ENCODE peak calls at places on chromosomes 2 and 18, in six cellular contexts. X is gastrocnemius medialis, K is breast epithelium, U is H54, Q is body of pancreas, O is adrenal gland. G is an unnamed sample.

GRCh38 chr18:9380571-9381390 is 46.2 kb downstream of the TWSG1 start:
- DNase-seq in K (no peak), U (no peak), Q (no peak), O (no peak), X (no peak), G (no peak)

GRCh38 chr2:96315400-96316071 is 9.6 kb upstream of the ITPRIPL1 start:
- DNase-seq in K (no peak), U (no peak), X (no peak), O (no peak), Q (no peak), G (no peak)

GRCh38 chr2:53632126-53632460 is 135.5 kb upstream of the CHAC2 start:
- DNase-seq in X (no peak), U (no peak), Q (no peak), O (no peak), K (no peak), G (no peak)

GRCh38 chr2:23324281-23324680 is 60.7 kb upstream of the KLHL29 start:
- DNase-seq in K (no peak), O (no peak), X (no peak), U (no peak), Q (no peak), G (no peak)

GRCh38 chr2:217959723-217960122 is 43.1 kb downstream of the TNS1 start:
- DNase-seq in O (peak), U (no peak), X (no peak), Q (no peak), K (peak), G (no peak)

GRCh38 chr2:239348563-239349447 is 52.0 kb downstream of the HDAC4 start:
- DNase-seq in Q (no peak), K (no peak), O (no peak), U (no peak), X (peak), G (no peak)

GRCh38 chr2:62407838-62408589 is 98.0 kb downstream of the TMEM17 start:
- DNase-seq in K (no peak), Q (no peak), X (peak), O (no peak), U (no peak), G (no peak)

GRCh38 chr18:56065101-56065500 is 477.1 kb upstream of the TCF4 start:
- DNase-seq in Q (no peak), X (no peak), U (no peak), O (no peak), K (no peak), G (no peak)

GRCh38 chr2:225452677-225453076 is 53.2 kb downstream of the NYAP2 start:
- DNase-seq in K (no peak), U (no peak), Q (no peak), O (no peak), X (no peak), G (no peak)

GRCh38 chr2:29014331-29014730 is 33.2 kb downstream of the TOGARAM2 start:
- DNase-seq in X (peak), O (no peak), K (no peak), U (no peak), Q (no peak), G (no peak)

GRCh38 chr2:121187351-121187921 is 97.6 kb downstream of the TFCP2L1 start:
- DNase-seq in O (no peak), U (no peak), K (no peak), Q (no peak), X (peak), G (no peak)

GRCh38 chr18:75612491-75612890 is 185.0 kb upstream of the SMIM21 start:
- DNase-seq in K (no peak), U (no peak), Q (no peak), O (no peak), X (no peak), G (no peak)

GRCh38 chr2:130768191-130768855 is 13.0 kb downstream of the AMER3 start:
- DNase-seq in O (no peak), K (no peak), Q (no peak), U (peak), X (no peak), G (no peak)

GRCh38 chr18:58337688-58338087 is 291.2 kb downstream of the ALPK2 start:
- DNase-seq in U (no peak), Q (no peak), X (no peak), O (peak), K (no peak), G (no peak)

GRCh38 chr2:222271854-222272253 is 26.9 kb downstream of the PAX3 start:
- DNase-seq in X (no peak), Q (no peak), O (no peak), K (no peak), U (no peak), G (no peak)

GRCh38 chr2:162258686-162259085 is 15.4 kb upstream of the FAP start:
- DNase-seq in X (no peak), U (no peak), Q (no peak), K (no peak), O (no peak), G (no peak)

GRCh38 chr2:144505245-144505801 is 14.6 kb downstream of the ZEB2 start:
- DNase-seq in Q (no peak), O (no peak), X (no peak), K (no peak), U (no peak), G (peak)

GRCh38 chr18:58605027-58606020 is 23.6 kb downstream of the ALPK2 start:
- DNase-seq in Q (no peak), K (no peak), O (no peak), U (no peak), X (no peak), G (no peak)

GRCh38 chr2:241611062-241611461 is 25.9 kb downstream of the THAP4 start:
- DNase-seq in O (no peak), Q (no peak), U (no peak), K (no peak), X (no peak), G (no peak)

GRCh38 chr2:241608881-241609280 is 28.1 kb downstream of the THAP4 start:
- DNase-seq in O (no peak), K (no peak), Q (no peak), X (no peak), U (no peak), G (no peak)

GRCh38 chr2:241607162-241607885 is 29.6 kb downstream of the THAP4 start:
- DNase-seq in K (no peak), Q (no peak), O (no peak), X (no peak), U (no peak), G (no peak)

GRCh38 chr2:241612156-241613017 is 24.6 kb downstream of the THAP4 start:
- DNase-seq in Q (no peak), X (no peak), U (no peak), O (no peak), K (no peak), G (no peak)

GRCh38 chr2:241609859-241610793 is 26.8 kb downstream of the THAP4 start:
- DNase-seq in U (peak), O (peak), Q (peak), K (peak), X (peak), G (peak)
- TF ChIP-seq POLR2A in U (peak), O (no peak), Q (peak), K (no peak), X (peak), G (no peak)

DNA sequence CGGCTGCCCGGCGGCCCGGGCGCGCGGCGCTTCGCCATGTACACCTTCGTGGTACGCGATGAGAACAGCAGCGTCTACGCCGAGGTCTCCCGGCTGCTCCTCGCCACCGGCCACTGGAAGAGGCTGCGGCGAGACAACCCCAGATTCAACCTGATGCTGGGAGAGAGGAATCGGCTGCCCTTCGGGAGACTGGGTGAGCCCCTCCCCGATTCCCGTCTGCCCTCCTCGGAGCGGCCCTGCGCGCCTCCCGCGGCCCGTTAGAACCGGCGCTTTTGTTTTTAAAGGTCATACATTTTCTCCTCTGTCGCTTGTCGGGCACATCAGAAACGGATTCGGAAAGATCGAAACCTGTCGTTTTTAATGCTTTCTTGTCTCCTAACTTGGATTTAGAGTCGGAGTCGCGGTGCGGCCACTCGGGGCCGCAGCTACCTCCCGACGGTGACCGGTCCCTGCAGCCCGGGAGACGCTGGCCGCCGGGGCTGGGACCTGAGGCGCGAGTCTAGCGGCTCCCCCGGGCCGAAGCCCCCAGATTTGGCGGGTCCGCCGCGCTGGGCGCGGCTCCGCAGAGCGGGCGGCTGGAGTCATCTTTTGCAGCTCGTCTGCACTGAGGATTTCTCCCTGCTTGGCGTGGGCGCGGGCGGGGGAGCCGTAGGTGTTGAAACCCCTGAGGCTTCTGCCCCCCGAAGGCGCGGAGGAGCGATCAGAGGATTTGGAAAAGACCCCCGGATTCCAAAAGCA is 522 bp downstream of the TTL start:
- DNase-seq in Q (peak), K (no peak), U (peak), O (peak), X (no peak), G (peak)
- TF ChIP-seq POLR2A in Q (no peak), K (no peak), U (no peak), O (no peak), X (no peak), G (no peak)

GRCh38 chr2:85584354-85584856 is at the start of gene VAMP5:
- DNase-seq in O (peak), K (no peak), U (no peak), X (no peak), Q (no peak), G (peak)
- TF ChIP-seq POLR2A in O (peak), K (no peak), U (peak), X (no peak), Q (peak), G (no peak)

GRCh38 chr18:62523255-62523588 is 397 bp downstream of the ZCCHC2 start:
- DNase-seq in Q (no peak), O (no peak), U (no peak), X (no peak), K (no peak), G (no peak)

GRCh38 chr18:62525611-62526010 is 2.8 kb downstream of the ZCCHC2 start:
- DNase-seq in X (no peak), O (no peak), Q (no peak), K (no peak), U (no peak), G (peak)

GRCh38 chr18:62524443-62525200 is 1.8 kb downstream of the ZCCHC2 start:
- DNase-seq in K (peak), X (peak), U (no peak), O (peak), Q (peak), G (peak)

GRCh38 chr18:62523631-62524442 is 1.0 kb downstream of the ZCCHC2 start:
- DNase-seq in O (peak), U (no peak), X (peak), Q (peak), K (peak), G (peak)

GRCh38 chr18:62526098-62527025 is 3.5 kb downstream of the ZCCHC2 start:
- DNase-seq in K (no peak), Q (peak), U (peak), O (peak), X (peak), G (peak)
- TF ChIP-seq POLR2A in K (peak), Q (peak), U (peak), O (peak), X (peak), G (peak)

GRCh38 chr2:20216130-20217025 is 8.6 kb downstream of the SDC1 start:
- DNase-seq in K (no peak), O (no peak), X (no peak), Q (no peak), U (no peak), G (no peak)
- TF ChIP-seq POLR2A in K (no peak), O (no peak), X (no peak), Q (no peak), U (no peak), G (no peak)

DNA sequence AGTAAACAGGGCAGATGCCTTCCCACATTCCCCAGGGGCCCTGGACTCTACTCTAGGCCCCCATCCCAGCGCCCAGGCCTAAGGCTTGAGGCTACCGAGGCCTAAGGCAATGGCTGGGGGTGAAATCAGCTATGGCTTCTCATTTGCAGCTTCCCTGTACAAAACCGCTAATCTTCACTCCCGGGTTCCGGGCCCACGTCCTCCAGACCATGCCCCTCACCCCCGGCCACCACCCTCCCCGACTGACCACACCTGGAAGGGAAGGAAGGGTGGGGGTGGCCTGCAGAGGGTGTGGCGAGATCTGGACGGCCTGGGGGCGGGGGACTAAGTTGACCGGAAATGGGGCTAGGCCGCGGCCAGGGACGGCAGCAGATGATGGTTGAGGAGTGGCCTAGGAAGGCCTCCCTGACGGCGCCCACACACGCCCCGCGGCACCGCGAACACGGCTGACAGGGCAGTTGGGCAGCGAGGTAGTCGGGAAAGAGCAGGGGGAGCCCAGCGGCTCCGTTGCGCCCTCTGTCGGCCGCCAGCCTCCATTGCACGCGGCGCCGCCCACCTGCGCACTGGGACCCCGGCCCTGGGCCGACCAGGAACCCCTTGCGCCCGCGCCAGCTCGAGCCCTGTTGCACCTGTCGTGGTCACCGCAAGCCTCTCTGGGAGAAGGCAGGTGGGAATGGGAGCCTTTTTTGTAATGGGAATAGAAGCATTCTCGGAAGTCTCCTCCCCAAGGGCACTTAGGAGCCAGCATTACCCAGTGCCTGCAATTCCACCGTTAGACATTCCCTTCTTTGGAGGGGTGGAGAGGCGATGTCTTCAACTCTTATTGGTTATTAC is 117.1 kb upstream of the STPG4 start:
- DNase-seq in U (peak), K (peak), X (peak), O (peak), Q (peak), G (peak)
- TF ChIP-seq POLR2A in U (no peak), K (no peak), X (no peak), O (no peak), Q (no peak), G (no peak)

GRCh38 chr18:21261352-21261751 is 19.3 kb downstream of the GREB1L start:
- DNase-seq in O (no peak), U (no peak), K (no peak), Q (no peak), X (no peak), G (no peak)

GRCh38 chr18:21262979-21263378 is 20.9 kb downstream of the GREB1L start:
- DNase-seq in O (no peak), X (no peak), K (no peak), U (no peak), Q (no peak), G (no peak)

GRCh38 chr18:21264651-21265050 is 22.6 kb downstream of the GREB1L start:
- DNase-seq in Q (peak), X (no peak), O (no peak), K (no peak), U (no peak), G (no peak)

GRCh38 chr18:21260621-21261020 is 18.6 kb downstream of the GREB1L start:
- DNase-seq in Q (no peak), U (no peak), K (no peak), O (no peak), X (no peak), G (no peak)

GRCh38 chr18:21262244-21262643 is 20.2 kb downstream of the GREB1L start:
- DNase-seq in X (no peak), K (no peak), Q (no peak), O (no peak), U (no peak), G (no peak)
- TF ChIP-seq POLR2A in X (no peak), K (no peak), Q (no peak), O (no peak), U (no peak), G (no peak)

GRCh38 chr2:175180701-175181103 is 808 bp downstream of the ATP5MC3 start:
- DNase-seq in K (no peak), U (no peak), O (peak), Q (no peak), X (peak), G (peak)
- TF ChIP-seq POLR2A in K (no peak), U (peak), O (no peak), Q (no peak), X (no peak), G (no peak)

G was measured in erythroblast.